ENCODE peak calls at places on chromosomes 13 and 19, in six cellular contexts. Q is dorsolateral prefrontal cortex, W is endodermal cell, Y is heart right ventricle, B is lung, D is cardiac muscle cell. O is an unnamed sample.

GRCh38 chr19:7533281-7533819 is 2.2 kb upstream of the PNPLA6 start:
- DNase-seq in Q (peak; percentile 74), W (peak; percentile 74), Y (peak; percentile 79), B (peak; percentile 51), D (peak; percentile 79), O (peak; percentile 45)

GRCh38 chr19:21750586-21751128 is 16.7 kb downstream of the ZNF100 start:
- DNase-seq in Q (no peak), W (no peak), Y (no peak), B (no peak), D (no peak), O (no peak)

GRCh38 chr13:42969558-42970172 is 22.4 kb downstream of the EPSTI1 start:
- DNase-seq in Q (peak; percentile 75), W (peak; percentile 94), Y (peak; percentile 83), B (peak; percentile 76), D (peak; percentile 84), O (peak; percentile 56)

GRCh38 chr13:19713186-19713965 is 69.4 kb downstream of the PSPC1 start:
- DNase-seq in Q (no peak), W (no peak), Y (no peak), B (no peak), D (peak; percentile 72), O (no peak)

GRCh38 chr19:34269968-34270621 is 15.7 kb downstream of the GARRE1 start:
- DNase-seq in Q (no peak), W (peak; percentile 73), Y (peak; percentile 79), B (peak; percentile 49), D (peak; percentile 81), O (peak; percentile 2)

GRCh38 chr13:28550721-28551497 is 56.0 kb upstream of the FLT1 start:
- DNase-seq in Q (no peak), W (no peak), Y (no peak), B (no peak), D (no peak), O (no peak)

GRCh38 chr19:35484637-35485036 is 5.6 kb downstream of the KRTDAP start:
- DNase-seq in Q (no peak), W (no peak), Y (no peak), B (no peak), D (no peak), O (no peak)

GRCh38 chr13:28503182-28503980 is 8.5 kb upstream of the FLT1 start:
- DNase-seq in Q (no peak), W (peak; percentile 70), Y (no peak), B (no peak), D (no peak), O (no peak)

GRCh38 chr13:97975851-97976550 is 22.5 kb downstream of the IPO5 start:
- DNase-seq in Q (peak; percentile 95), W (peak; percentile 95), Y (peak; percentile 88), B (peak; percentile 87), D (peak; percentile 92), O (peak; percentile 75)

GRCh38 chr19:48329167-48329891 is 4.0 kb downstream of the EMP3 start:
- DNase-seq in Q (no peak), W (peak; percentile 74), Y (no peak), B (no peak), D (no peak), O (peak; percentile 14)

GRCh38 chr13:113860579-113861432 is 3.1 kb downstream of the GAS6 start:
- DNase-seq in Q (no peak), W (peak; percentile 94), Y (peak; percentile 16), B (no peak), D (peak; percentile 51), O (no peak)

GRCh38 chr19:4849019-4849418 is 17.5 kb upstream of the TICAM1 start:
- DNase-seq in Q (no peak), W (no peak), Y (no peak), B (no peak), D (no peak), O (no peak)

GRCh38 chr13:44393391-44393790 is 19.8 kb downstream of the SERP2 start:
- DNase-seq in Q (no peak), W (no peak), Y (no peak), B (no peak), D (no peak), O (no peak)

GRCh38 chr13:100392709-100393630 is 195.6 kb downstream of the GGACT start:
- DNase-seq in Q (no peak), W (peak; percentile 85), Y (peak; percentile 71), B (peak; percentile 78), D (peak; percentile 99), O (no peak)

GRCh38 chr13:43300817-43301216 is 277.4 kb downstream of the DNAJC15 start:
- DNase-seq in Q (no peak), W (no peak), Y (no peak), B (no peak), D (peak; percentile 54), O (no peak)

GRCh38 chr19:4911786-4912672 is 2.7 kb downstream of the UHRF1 start:
- DNase-seq in Q (peak; percentile 74), W (peak; percentile 80), Y (peak; percentile 40), B (peak; percentile 70), D (peak; percentile 99), O (peak; percentile 52)

GRCh38 chr19:3669616-3670257 is 30.5 kb downstream of the PIP5K1C start:
- DNase-seq in Q (no peak), W (peak; percentile 53), Y (no peak), B (no peak), D (no peak), O (no peak)
- H3K27ac ChIP-seq in Q (peak overlapping the region; percentile 91), W (peak overlapping the region; percentile 36), Y (peak overlapping the region; percentile 100), B (peak overlapping the region; percentile 90), D (peak overlapping the region; percentile 63), O (no peak overlapping the region)

GRCh38 chr13:110436276-110436675 is 125.2 kb downstream of the RAB20 start:
- DNase-seq in Q (no peak), W (no peak), Y (no peak), B (no peak), D (peak; percentile 35), O (no peak)
- H3K27ac ChIP-seq in Q (no peak overlapping the region), W (no peak overlapping the region), Y (no peak overlapping the region), B (no peak overlapping the region), D (no peak overlapping the region), O (no peak overlapping the region)

DNA sequence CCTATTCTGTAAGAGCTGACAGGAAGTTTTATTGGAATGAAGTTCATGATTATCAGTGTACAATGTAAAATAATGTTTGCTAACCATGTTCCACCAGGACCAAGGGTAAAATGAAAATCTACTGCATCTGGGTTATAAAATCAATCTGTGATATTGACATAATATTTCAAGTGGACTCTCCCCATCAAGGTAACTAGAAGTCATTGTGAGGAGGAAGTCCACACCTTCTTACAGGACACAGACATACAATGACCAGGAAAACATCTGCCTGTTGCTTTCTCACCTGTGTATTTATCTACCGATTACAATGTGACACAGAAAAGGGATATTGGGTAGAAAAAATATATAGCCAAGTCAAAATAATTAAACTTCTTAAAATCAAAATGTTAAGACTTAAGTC is 140.7 kb upstream of the RFC3 start:
- DNase-seq in Q (no peak), W (no peak), Y (no peak), B (no peak), D (no peak), O (no peak)
- H3K27ac ChIP-seq in Q (no peak overlapping the region), W (no peak overlapping the region), Y (peak overlapping the region; percentile 80), B (no peak overlapping the region), D (no peak overlapping the region), O (no peak overlapping the region)

GRCh38 chr13:94595006-94595942 is 678 bp downstream of the TGDS start:
- DNase-seq in Q (no peak), W (peak; percentile 72), Y (no peak), B (no peak), D (peak; percentile 21), O (no peak)

GRCh38 chr13:94598281-94598680 is 2.3 kb upstream of the TGDS start:
- DNase-seq in Q (no peak), W (no peak), Y (no peak), B (no peak), D (no peak), O (no peak)

GRCh38 chr13:94599877-94600276 is 1.8 kb upstream of the GPR180 start:
- DNase-seq in Q (no peak), W (no peak), Y (no peak), B (no peak), D (no peak), O (no peak)

GRCh38 chr13:94595943-94596574 is at the start of gene TGDS:
- DNase-seq in Q (peak; percentile 92), W (peak; percentile 97), Y (peak; percentile 91), B (peak; percentile 89), D (peak; percentile 93), O (peak; percentile 73)

GRCh38 chr13:94596575-94596971 is 621 bp upstream of the TGDS start:
- DNase-seq in Q (no peak), W (no peak), Y (peak; percentile 6), B (no peak), D (no peak), O (no peak)
- H3K27ac ChIP-seq in Q (peak overlapping the region; percentile 65), W (no peak overlapping the region), Y (peak overlapping the region; percentile 86), B (no peak overlapping the region), D (no peak overlapping the region), O (peak overlapping the region; percentile 74)

GRCh38 chr19:16326401-16327130 is 1.9 kb downstream of the KLF2 start:
- DNase-seq in Q (no peak), W (peak; percentile 74), Y (no peak), B (peak; percentile 29), D (peak; percentile 34), O (no peak)

GRCh38 chr19:16327501-16327900 is 2.9 kb downstream of the KLF2 start:
- DNase-seq in Q (no peak), W (no peak), Y (no peak), B (no peak), D (no peak), O (no peak)

GRCh38 chr19:16327131-16327450 is 2.5 kb downstream of the KLF2 start:
- DNase-seq in Q (no peak), W (no peak), Y (no peak), B (no peak), D (no peak), O (no peak)

GRCh38 chr19:16328824-16329482 is 4.3 kb downstream of the KLF2 start:
- DNase-seq in Q (no peak), W (no peak), Y (no peak), B (no peak), D (no peak), O (no peak)

GRCh38 chr19:16327911-16328823 is 3.5 kb downstream of the KLF2 start:
- DNase-seq in Q (peak; percentile 53), W (no peak), Y (peak; percentile 78), B (peak; percentile 89), D (peak; percentile 97), O (no peak)
- H3K27ac ChIP-seq in Q (peak overlapping the region; percentile 92), W (no peak overlapping the region), Y (peak overlapping the region; percentile 98), B (peak overlapping the region; percentile 98), D (no peak overlapping the region), O (peak overlapping the region; percentile 85)

DNA sequence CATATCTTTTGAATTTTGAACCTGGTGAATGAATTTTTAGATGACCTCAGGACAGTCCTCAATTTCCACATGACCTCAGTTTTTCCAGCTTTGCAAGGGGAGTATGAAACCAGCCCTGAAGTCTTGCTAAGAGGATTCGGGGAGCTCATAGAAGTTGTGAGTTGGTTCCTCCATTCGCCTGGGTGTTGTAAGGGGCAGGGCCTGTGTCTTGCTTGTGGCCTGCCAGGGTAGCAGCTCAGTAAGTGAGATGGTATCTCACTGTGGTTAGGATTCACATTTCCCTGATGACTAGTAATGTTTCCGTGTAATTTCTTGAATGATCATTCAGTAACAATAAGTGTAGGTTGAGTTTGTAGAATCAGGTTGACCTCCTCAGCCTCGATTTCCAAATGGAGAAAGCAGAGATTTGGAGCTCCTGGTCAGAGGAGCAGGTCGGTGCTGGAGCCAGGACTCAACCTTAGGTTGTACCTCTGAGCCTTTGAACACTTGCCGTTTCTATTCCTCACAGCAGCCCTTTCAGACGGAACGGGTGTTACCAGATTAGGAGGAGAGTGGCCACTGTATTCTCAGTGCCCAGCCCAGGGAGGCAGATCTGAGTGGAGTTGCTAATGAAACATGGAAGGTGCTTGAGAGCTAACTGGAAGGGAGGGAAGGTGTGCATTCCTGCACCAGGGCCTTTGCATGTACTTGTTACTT is 14.6 kb downstream of the NACC1 start:
- DNase-seq in Q (no peak), W (no peak), Y (no peak), B (no peak), D (peak; percentile 60), O (no peak)
- H3K27ac ChIP-seq in Q (peak overlapping the region; percentile 80), W (no peak overlapping the region), Y (no peak overlapping the region), B (peak overlapping the region; percentile 42), D (peak overlapping the region; percentile 43), O (peak overlapping the region; percentile 78)